ENCODE peak calls at places on chromosomes 2 and 18, in six cellular contexts. V, W, R, N, C and O are unnamed samples.

GRCh38 chr2:218329826-218330651 is 26.6 kb upstream of the CATIP start:
- DNase-seq in V (peak; percentile 64), W (no peak), R (no peak), N (no peak), C (no peak), O (no peak)

GRCh38 chr2:69311017-69311416 is 76.0 kb downstream of the GFPT1 start:
- DNase-seq in V (no peak), W (no peak), R (no peak), N (no peak), C (no peak), O (no peak)

GRCh38 chr18:12087483-12087960 is 6.1 kb upstream of the ANKRD62 start:
- DNase-seq in V (no peak), W (no peak), R (no peak), N (no peak), C (no peak), O (no peak)

GRCh38 chr18:58249677-58250076 is 205.7 kb downstream of the NEDD4L start:
- DNase-seq in V (no peak), W (no peak), R (no peak), N (no peak), C (no peak), O (no peak)

GRCh38 chr2:113133696-113134558 is 6.5 kb downstream of the IL1RN start:
- DNase-seq in V (no peak), W (peak; percentile 15), R (no peak), N (no peak), C (no peak), O (no peak)

GRCh38 chr18:25350561-25351201 is 1.3 kb downstream of the ZNF521 start:
- DNase-seq in V (peak; percentile 7), W (peak; percentile 56), R (peak; percentile 48), N (peak; percentile 81), C (no peak), O (peak; percentile 68)

GRCh38 chr2:13001408-13001807 is 284.7 kb downstream of the TRIB2 start:
- DNase-seq in V (no peak), W (no peak), R (peak; percentile 16), N (no peak), C (no peak), O (no peak)

GRCh38 chr18:21112140-21112473 is 494 bp upstream of the ROCK1 start:
- DNase-seq in V (no peak), W (no peak), R (no peak), N (no peak), C (no peak), O (no peak)

GRCh38 chr2:68318686-68319396 is 908 bp downstream of the CNRIP1 start:
- DNase-seq in V (no peak), W (peak; percentile 10), R (no peak), N (no peak), C (no peak), O (peak; percentile 4)

GRCh38 chr2:142531375-142531774 is 346.1 kb upstream of the KYNU start:
- DNase-seq in V (no peak), W (peak; percentile 7), R (no peak), N (no peak), C (no peak), O (no peak)

GRCh38 chr18:52750995-52751394 is 411.0 kb downstream of the DCC start:
- DNase-seq in V (no peak), W (no peak), R (no peak), N (no peak), C (no peak), O (no peak)

GRCh38 chr2:238155761-238156694 is 2.7 kb upstream of the ERFE start:
- DNase-seq in V (no peak), W (no peak), R (peak; percentile 43), N (no peak), C (no peak), O (peak; percentile 43)

GRCh38 chr18:56992777-56993176 is 154.1 kb upstream of the BOD1L2 start:
- DNase-seq in V (no peak), W (peak; percentile 20), R (no peak), N (no peak), C (no peak), O (no peak)

DNA sequence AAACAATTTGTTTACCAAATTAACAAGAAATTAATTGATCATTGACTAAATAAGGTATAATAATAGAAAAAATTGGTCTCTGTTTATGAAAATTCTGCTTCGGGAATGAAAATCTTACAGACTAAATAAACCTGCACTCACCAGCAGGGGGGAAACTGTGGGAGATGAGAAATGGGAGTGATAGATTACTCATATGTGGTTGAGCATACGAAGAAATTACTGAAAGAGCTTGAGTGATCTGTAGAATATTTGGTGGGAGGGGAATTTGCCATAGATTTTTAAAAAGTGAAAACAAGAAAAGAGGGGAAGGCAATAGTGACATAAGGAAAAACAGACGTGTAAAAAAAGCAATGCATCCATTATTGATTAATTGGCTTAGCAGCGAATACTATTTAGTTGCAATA is 2.2 kb downstream of the HMSD start:
- DNase-seq in V (no peak), W (peak; percentile 59), R (no peak), N (no peak), C (no peak), O (peak; percentile 47)
- TF ChIP-seq CTCF in V (no peak), W (peak; percentile 41), R (peak; percentile 35), N (peak; percentile 23), C (peak; percentile 26), O (peak; percentile 35)

GRCh38 chr2:213281156-213281555 is 3.1 kb upstream of the SPAG16 start:
- DNase-seq in V (no peak), W (peak; percentile 31), R (peak; percentile 5), N (no peak), C (no peak), O (peak; percentile 19)
- H3K4me3 ChIP-seq in V (no peak overlapping the region), W (no peak overlapping the region), R (no peak overlapping the region), N (no peak overlapping the region), C (no peak overlapping the region), O (no peak overlapping the region)

DNA sequence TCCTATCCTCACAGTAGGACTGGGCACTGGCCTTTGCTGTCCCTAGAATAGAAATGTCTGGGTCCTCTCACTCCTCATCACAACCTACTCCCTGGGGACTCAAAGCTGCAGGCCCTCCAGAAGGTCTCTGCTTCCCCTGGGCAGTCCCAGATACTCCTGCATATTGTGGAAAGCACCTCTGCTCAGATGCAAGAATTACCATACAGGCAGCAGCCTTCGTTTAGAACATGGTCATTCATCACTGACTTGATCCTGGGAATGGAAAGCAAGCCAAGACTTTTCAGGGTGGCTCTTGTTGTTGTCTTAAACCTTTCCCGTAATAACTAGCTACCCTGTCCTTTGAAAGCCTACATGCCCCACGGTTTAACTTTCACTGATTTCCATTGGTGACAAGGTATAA is 53.1 kb upstream of the NPAS2 start:
- DNase-seq in V (no peak), W (peak; percentile 25), R (no peak), N (no peak), C (no peak), O (no peak)
- TF ChIP-seq CTCF in V (no peak), W (no peak), R (no peak), N (no peak), C (no peak), O (no peak)

GRCh38 chr2:234091432-234091879 is 41.0 kb downstream of the SPP2 start:
- DNase-seq in V (no peak), W (peak; percentile 17), R (peak; percentile 60), N (no peak), C (no peak), O (peak; percentile 2)
- H3K4me3 ChIP-seq in V (no peak overlapping the region), W (no peak overlapping the region), R (no peak overlapping the region), N (no peak overlapping the region), C (no peak overlapping the region), O (no peak overlapping the region)

DNA sequence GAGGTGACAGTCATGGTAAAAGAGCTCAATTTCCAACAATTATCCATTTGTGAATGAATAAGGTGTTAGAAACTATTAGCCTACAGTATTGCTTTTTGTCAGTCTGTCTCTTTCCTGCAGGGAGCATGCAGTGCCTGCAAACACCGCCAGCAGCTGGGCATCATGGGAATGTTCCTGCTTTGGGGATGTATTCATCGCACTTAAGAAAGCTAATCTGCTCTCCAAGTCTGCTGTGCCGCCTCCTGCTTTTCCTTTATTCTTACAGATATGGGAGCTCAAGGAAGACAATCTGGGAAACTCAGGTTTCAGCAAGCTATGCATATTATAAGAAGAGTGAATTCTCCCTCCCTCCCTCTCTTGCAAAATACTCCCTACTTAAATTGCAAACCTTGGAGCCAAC is 479.3 kb upstream of the ACVR2A start:
- DNase-seq in V (no peak), W (no peak), R (peak; percentile 16), N (no peak), C (no peak), O (peak; percentile 54)
- TF ChIP-seq CTCF in V (no peak), W (no peak), R (no peak), N (peak; percentile 10), C (no peak), O (no peak)

GRCh38 chr2:118086024-118086633 is 2.1 kb upstream of the INSIG2 start:
- DNase-seq in V (no peak), W (no peak), R (no peak), N (no peak), C (no peak), O (no peak)

GRCh38 chr2:118091140-118091478 is 2.8 kb downstream of the INSIG2 start:
- DNase-seq in V (no peak), W (no peak), R (no peak), N (no peak), C (no peak), O (no peak)

GRCh38 chr2:118088051-118089014 is at the start of gene INSIG2:
- DNase-seq in V (peak; percentile 94), W (peak; percentile 97), R (peak; percentile 96), N (peak; percentile 98), C (peak; percentile 78), O (peak; percentile 96)

GRCh38 chr2:118090387-118091139 is 2.3 kb downstream of the INSIG2 start:
- DNase-seq in V (no peak), W (no peak), R (no peak), N (no peak), C (no peak), O (no peak)

DNA sequence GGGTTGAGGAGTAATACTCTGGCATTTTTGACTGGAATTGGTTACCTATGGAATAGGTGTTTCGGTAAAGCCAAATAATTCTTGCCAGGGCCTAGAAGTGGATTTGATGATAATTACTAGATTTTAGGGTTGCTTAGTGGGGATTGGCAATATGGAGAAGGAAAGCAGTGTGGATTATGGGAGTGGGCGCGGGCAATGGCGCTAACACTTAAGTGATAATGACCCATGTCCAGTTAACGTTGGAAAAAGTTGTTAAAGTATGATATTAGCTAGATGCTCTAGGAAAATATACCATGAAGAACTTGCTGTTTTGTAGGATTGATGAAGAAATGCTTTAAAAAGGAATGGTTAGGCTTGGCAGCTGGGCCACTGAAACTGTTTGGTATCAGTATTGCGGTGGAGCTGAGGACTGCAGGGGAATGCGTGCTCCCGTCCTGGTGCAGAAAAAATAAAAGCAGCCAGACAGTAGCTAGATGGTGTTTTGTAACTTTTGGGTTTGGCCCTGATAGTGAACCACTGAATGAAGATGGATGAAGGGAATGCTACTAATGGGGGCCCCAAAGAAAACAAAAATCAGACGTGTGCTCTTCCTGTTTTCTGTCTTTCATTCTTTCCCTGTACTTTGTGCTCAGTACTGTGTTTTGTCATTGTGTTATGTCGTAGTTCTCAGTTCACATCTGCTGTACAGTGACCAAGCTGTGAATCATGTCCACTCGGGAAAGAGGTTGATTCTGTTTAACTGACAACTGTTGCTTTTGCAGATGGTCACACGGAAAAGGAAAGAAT is 937 bp downstream of the INSIG2 start:
- DNase-seq in V (peak; percentile 4), W (peak; percentile 51), R (peak; percentile 60), N (peak; percentile 40), C (no peak), O (peak; percentile 69)
- H3K4me3 ChIP-seq in V (peak overlapping the region; percentile 92), W (peak overlapping the region; percentile 96), R (peak overlapping the region; percentile 91), N (peak overlapping the region; percentile 77), C (peak overlapping the region; percentile 89), O (peak overlapping the region; percentile 90)